ENCODE peak calls at places on chromosome 19, in six cellular contexts. H, N, R, M, F and W are unnamed samples.

GRCh38 chr19:32662186-32662585 is 12.8 kb downstream of the ANKRD27 start:
- DNase-seq in H (no peak), N (no peak), R (no peak), M (no peak), F (no peak), W (no peak)

GRCh38 chr19:7595466-7596133 is at the start of gene CAMSAP3:
- DNase-seq in H (peak), N (peak), R (no peak), M (peak), F (no peak), W (peak)

GRCh38 chr19:7831452-7831851 is 1.4 kb downstream of the EVI5L start:
- DNase-seq in H (peak), N (peak), R (no peak), M (peak), F (no peak), W (no peak)

GRCh38 chr19:19997656-19998268 is 41.5 kb downstream of the ZNF682 start:
- DNase-seq in H (peak), N (no peak), R (no peak), M (no peak), F (no peak), W (no peak)

GRCh38 chr19:44512326-44513298 is 12.3 kb upstream of the ZNF180 start:
- DNase-seq in H (peak), N (peak), R (no peak), M (peak), F (no peak), W (no peak)

GRCh38 chr19:57171551-57172081 is 4.3 kb upstream of the DUXA start:
- DNase-seq in H (peak), N (peak), R (peak), M (peak), F (no peak), W (peak)

GRCh38 chr19:9456018-9456689 is 20.8 kb upstream of the ZNF266 start:
- DNase-seq in H (no peak), N (no peak), R (no peak), M (no peak), F (no peak), W (no peak)

GRCh38 chr19:29690842-29691241 is 24.2 kb downstream of the C19orf12 start:
- DNase-seq in H (peak), N (peak), R (no peak), M (peak), F (no peak), W (no peak)

GRCh38 chr19:47778954-47779351 is 450 bp downstream of the SELENOW start:
- DNase-seq in H (no peak), N (peak), R (no peak), M (no peak), F (no peak), W (no peak)

GRCh38 chr19:35045667-35046300 is 4.3 kb downstream of the HPN start:
- DNase-seq in H (no peak), N (peak), R (peak), M (no peak), F (peak), W (peak)

GRCh38 chr19:10332965-10333757 is at the start of gene RAVER1:
- DNase-seq in H (peak), N (peak), R (peak), M (peak), F (peak), W (peak)

GRCh38 chr19:42032428-42032827 is 37.6 kb downstream of the GRIK5 start:
- DNase-seq in H (peak), N (no peak), R (no peak), M (no peak), F (no peak), W (no peak)

GRCh38 chr19:49676136-49676689 is 858 bp upstream of the PRMT1 start:
- DNase-seq in H (no peak), N (peak), R (no peak), M (peak), F (peak), W (no peak)

GRCh38 chr19:46610851-46611770 is 10.0 kb downstream of the CALM3 start:
- DNase-seq in H (no peak), N (no peak), R (no peak), M (no peak), F (no peak), W (peak)

GRCh38 chr19:18399008-18399407 is 1.6 kb upstream of the LRRC25 start:
- DNase-seq in H (no peak), N (no peak), R (no peak), M (no peak), F (no peak), W (no peak)

GRCh38 chr19:47253467-47253881 is 2.9 kb upstream of the CCDC9 start:
- DNase-seq in H (no peak), N (no peak), R (no peak), M (peak), F (no peak), W (no peak)

GRCh38 chr19:10863107-10863700 is 8.1 kb upstream of the CARM1 start:
- DNase-seq in H (no peak), N (peak), R (no peak), M (peak), F (no peak), W (no peak)

GRCh38 chr19:7101498-7102253 is 32.2 kb downstream of the ZNF557 start:
- DNase-seq in H (no peak), N (no peak), R (no peak), M (no peak), F (no peak), W (no peak)

GRCh38 chr19:10899171-10899653 is 27.9 kb downstream of the CARM1 start:
- DNase-seq in H (no peak), N (no peak), R (no peak), M (no peak), F (no peak), W (no peak)

GRCh38 chr19:51366050-51366998 is at the start of gene ETFB:
- DNase-seq in H (peak), N (peak), R (peak), M (peak), F (peak), W (peak)

GRCh38 chr19:17125728-17126677 is 50.4 kb downstream of the MYO9B start:
- DNase-seq in H (no peak), N (no peak), R (peak), M (no peak), F (peak), W (peak)

GRCh38 chr19:16381756-16382401 is 57.3 kb downstream of the KLF2 start:
- DNase-seq in H (no peak), N (no peak), R (no peak), M (no peak), F (no peak), W (no peak)

GRCh38 chr19:19405919-19406877 is 723 bp downstream of the GATAD2A start:
- DNase-seq in H (peak), N (peak), R (no peak), M (no peak), F (no peak), W (no peak)

GRCh38 chr19:48253999-48254398 is 1.7 kb downstream of the CARD8 start:
- DNase-seq in H (no peak), N (no peak), R (no peak), M (no peak), F (no peak), W (no peak)

GRCh38 chr19:18848860-18849661 is 17.3 kb downstream of the UPF1 start:
- DNase-seq in H (no peak), N (no peak), R (no peak), M (no peak), F (no peak), W (no peak)

GRCh38 chr19:7897289-7897688 is 6.4 kb upstream of the MAP2K7 start:
- DNase-seq in H (no peak), N (no peak), R (no peak), M (peak), F (no peak), W (no peak)

GRCh38 chr19:11577451-11578341 is at the start of gene ACP5:
- DNase-seq in H (peak), N (no peak), R (no peak), M (no peak), F (no peak), W (no peak)

GRCh38 chr19:43311706-43312105 is 41.8 kb upstream of the CD177 start:
- DNase-seq in H (no peak), N (no peak), R (no peak), M (no peak), F (no peak), W (no peak)

GRCh38 chr19:32067686-32068085 is 277.7 kb upstream of the ZNF507 start:
- DNase-seq in H (peak), N (peak), R (no peak), M (no peak), F (no peak), W (no peak)

GRCh38 chr19:46975918-46976782 is 43.5 kb upstream of the NPAS1 start:
- DNase-seq in H (peak), N (no peak), R (no peak), M (peak), F (no peak), W (no peak)

GRCh38 chr19:30864460-30865215 is 484.6 kb downstream of the TSHZ3 start:
- DNase-seq in H (no peak), N (no peak), R (no peak), M (no peak), F (no peak), W (no peak)

GRCh38 chr19:5995606-5996005 is 17.7 kb upstream of the RANBP3 start:
- DNase-seq in H (no peak), N (no peak), R (no peak), M (no peak), F (no peak), W (no peak)

GRCh38 chr19:5996598-5997320 is 18.8 kb upstream of the RANBP3 start:
- DNase-seq in H (no peak), N (no peak), R (no peak), M (no peak), F (no peak), W (no peak)

GRCh38 chr19:5996102-5996501 is 18.2 kb upstream of the RANBP3 start:
- DNase-seq in H (no peak), N (no peak), R (no peak), M (no peak), F (no peak), W (no peak)

GRCh38 chr19:5999693-6000092 is 21.8 kb upstream of the RANBP3 start:
- DNase-seq in H (no peak), N (no peak), R (no peak), M (no peak), F (no peak), W (no peak)

DNA sequence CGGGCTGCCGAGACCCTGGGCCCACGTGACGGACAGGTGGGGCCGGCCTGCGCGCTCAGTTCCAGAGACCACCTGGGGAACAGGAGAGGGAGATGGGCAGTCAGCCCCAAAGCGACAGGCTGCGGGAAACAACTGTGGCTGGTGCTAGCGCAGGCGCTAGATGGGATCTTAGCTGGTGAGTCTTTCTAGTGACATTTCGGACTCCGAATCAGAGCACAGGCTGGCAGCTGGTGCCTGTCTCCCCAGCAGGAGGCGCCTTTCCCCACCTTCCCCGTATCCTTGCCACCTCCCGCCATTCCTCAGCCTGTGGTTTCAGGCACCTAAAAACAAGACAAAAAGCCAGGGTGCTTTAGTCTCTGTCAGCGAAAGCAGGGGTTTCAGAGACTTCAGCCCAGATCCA is 19.4 kb upstream of the RANBP3 start:
- DNase-seq in H (peak), N (no peak), R (no peak), M (no peak), F (no peak), W (no peak)
- TF ChIP-seq TAF1 in H (no peak), N (no peak), R (no peak), M (no peak), F (no peak), W (no peak)

GRCh38 chr19:33759356-33759755 is 37.3 kb upstream of the KCTD15 start:
- DNase-seq in H (no peak), N (no peak), R (no peak), M (no peak), F (no peak), W (no peak)

GRCh38 chr19:33766623-33767022 is 30.0 kb upstream of the KCTD15 start:
- DNase-seq in H (no peak), N (no peak), R (no peak), M (no peak), F (no peak), W (no peak)

GRCh38 chr19:33767898-33768413 is 28.7 kb upstream of the KCTD15 start:
- DNase-seq in H (peak), N (peak), R (no peak), M (peak), F (no peak), W (no peak)

GRCh38 chr19:33758541-33759013 is 38.1 kb upstream of the KCTD15 start:
- DNase-seq in H (no peak), N (no peak), R (no peak), M (no peak), F (no peak), W (no peak)

DNA sequence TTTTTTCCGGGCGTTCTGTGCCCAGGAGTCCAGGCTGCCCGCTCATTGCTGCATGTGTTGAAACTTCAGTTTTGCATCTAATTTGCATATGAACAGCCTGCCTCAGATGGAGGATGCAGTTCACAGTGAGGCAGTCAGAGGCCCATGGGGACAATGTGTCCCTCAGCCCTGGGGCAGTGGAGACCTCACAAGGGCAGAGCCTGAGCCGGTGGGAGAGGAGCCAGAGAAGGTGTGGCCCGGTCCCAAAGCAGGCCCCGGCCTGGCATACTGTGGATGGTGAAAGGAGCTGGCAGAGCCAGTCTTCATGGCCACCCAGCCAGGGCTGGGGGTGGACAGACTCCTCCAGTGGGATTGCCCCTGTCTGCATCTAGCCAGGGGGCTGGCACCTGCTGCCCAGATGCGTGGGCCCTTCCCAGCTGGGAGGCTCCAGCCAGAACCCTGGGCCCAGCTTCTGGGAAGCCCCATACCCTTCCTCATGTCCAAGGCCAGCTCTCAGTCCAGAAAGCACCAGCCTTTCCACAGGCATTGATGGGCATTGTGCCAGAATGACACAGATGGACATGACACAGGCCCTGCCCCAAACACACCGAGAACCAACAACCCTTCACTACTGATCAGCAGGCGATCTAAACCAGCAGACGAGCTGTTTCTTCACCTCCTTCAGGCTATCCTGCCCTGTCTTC is 32.9 kb upstream of the KCTD15 start:
- DNase-seq in H (no peak), N (no peak), R (no peak), M (no peak), F (no peak), W (no peak)
- TF ChIP-seq POLR2AphosphoS5 in H (no peak), N (no peak), R (no peak), M (no peak), F (no peak), W (no peak)

DNA sequence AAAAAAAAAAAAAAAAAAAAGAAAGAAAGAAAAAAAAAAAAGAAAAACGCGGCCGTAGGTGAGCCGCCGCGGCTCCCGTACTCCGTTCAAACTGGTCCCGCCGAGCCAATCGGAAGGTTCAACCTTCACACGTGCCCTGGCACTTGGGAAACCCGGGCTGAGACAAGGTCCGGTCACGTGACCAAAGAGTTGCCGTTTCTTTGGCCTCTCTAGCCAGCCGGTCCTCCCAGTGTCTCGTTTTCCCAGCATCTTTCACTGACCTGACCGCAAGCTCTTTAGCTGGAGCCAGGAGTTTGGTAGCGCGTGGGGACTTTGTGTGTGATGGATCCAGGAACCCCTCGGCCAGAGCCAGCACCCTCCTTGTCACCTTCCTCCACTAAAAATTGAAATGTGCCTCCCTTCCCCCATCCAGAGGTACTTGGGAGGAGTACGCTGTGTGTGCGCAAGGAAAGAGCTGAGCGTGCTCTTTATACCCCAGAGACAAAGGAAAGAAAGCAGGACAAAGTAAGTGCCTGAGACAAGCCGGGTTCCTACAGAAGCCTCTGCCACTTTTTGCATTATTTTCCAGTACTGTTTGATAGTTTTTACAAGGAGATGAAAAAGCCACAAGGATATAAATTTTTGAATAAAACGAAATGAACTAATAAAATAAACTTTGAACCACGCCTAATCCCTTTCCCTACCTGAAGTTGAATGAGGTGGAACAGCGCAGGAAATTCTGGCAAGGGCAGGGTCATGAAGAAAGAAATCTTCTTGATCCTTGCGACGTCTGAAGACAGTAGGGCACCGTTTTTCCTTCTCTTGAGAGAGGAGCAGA is 958 bp downstream of the TNPO2 start:
- DNase-seq in H (peak), N (peak), R (peak), M (peak), F (peak), W (peak)
- TF ChIP-seq POLR2A in H (peak), N (peak), R (peak), M (peak), F (peak), W (peak)

GRCh38 chr19:1613808-1614570 is 8.7 kb upstream of the UQCR11 start:
- DNase-seq in H (no peak), N (no peak), R (no peak), M (no peak), F (no peak), W (no peak)
- TF ChIP-seq TAF1 in H (no peak), N (no peak), R (no peak), M (no peak), F (no peak), W (no peak)

GRCh38 chr19:14463747-14464146 is 11.4 kb downstream of the PTGER1 start:
- DNase-seq in H (no peak), N (no peak), R (no peak), M (no peak), F (no peak), W (no peak)

GRCh38 chr19:14471436-14472187 is 3.5 kb downstream of the PTGER1 start:
- DNase-seq in H (no peak), N (peak), R (no peak), M (no peak), F (no peak), W (peak)

GRCh38 chr19:14470031-14470876 is 4.9 kb downstream of the PTGER1 start:
- DNase-seq in H (no peak), N (peak), R (no peak), M (no peak), F (no peak), W (no peak)

GRCh38 chr19:14467816-14468215 is 7.3 kb downstream of the PTGER1 start:
- DNase-seq in H (no peak), N (peak), R (no peak), M (no peak), F (no peak), W (no peak)

DNA sequence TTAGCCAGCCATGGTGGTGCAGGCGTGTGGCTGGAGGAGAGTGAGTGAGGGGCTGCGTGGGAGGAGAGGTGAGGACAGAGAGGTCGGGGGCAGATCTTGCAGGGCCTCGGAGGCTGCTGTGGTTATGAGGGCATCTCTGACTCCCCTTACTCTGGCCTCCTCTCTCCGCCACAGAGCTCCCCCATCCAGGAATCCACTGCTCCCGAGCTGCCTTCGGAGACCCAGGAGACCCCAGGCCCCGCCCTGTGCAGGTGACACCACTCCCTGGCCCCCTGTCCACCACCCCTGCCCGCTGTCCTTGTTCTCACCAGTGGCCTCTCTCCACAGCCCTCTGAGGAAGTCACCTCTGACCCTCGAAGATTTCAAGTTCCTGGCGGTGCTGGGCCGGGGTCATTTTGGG is 7.8 kb downstream of the PTGER1 start:
- DNase-seq in H (no peak), N (no peak), R (no peak), M (no peak), F (no peak), W (no peak)
- TF ChIP-seq POLR2AphosphoS5 in H (no peak), N (no peak), R (no peak), M (no peak), F (no peak), W (no peak)